ENCODE peak calls at places on chromosomes 4 and X, in ten cellular contexts. K, E, I, Y, Q, V, D, L, N and T are unnamed samples.

GRCh38 chr4:141429933-141430332 is 206.4 kb upstream of the IL15 start:
- DNase-seq in K (no peak), D (no peak), I (no peak), Y (no peak), L (no peak), N (no peak), Q (no peak), E (no peak), V (no peak), T (no peak)

GRCh38 chr4:138911903-138912713 is 103.5 kb upstream of the NOCT start:
- DNase-seq in L (no peak), D (no peak), N (peak), E (peak), V (no peak), Y (no peak), I (no peak), K (no peak), Q (no peak), T (peak)

GRCh38 chrX:25154168-25154567 is 138.4 kb upstream of the ARX start:
- DNase-seq in V (no peak), K (no peak), I (no peak), N (no peak), E (no peak), Q (no peak), L (no peak), Y (no peak), D (no peak), T (no peak)

GRCh38 chr4:60805500-60806313 is 394.4 kb upstream of the ADGRL3 start:
- DNase-seq in I (no peak), N (no peak), K (peak), E (peak), Y (peak), V (peak), L (no peak), Q (no peak), D (peak), T (peak)

GRCh38 chr4:188701952-188702351 is 562.7 kb downstream of the TRIML1 start:
- DNase-seq in D (no peak), Y (no peak), L (no peak), N (no peak), V (no peak), Q (no peak), K (no peak), E (no peak), I (no peak), T (no peak)

GRCh38 chr4:125750399-125750798 is 435.6 kb downstream of the FAT4 start:
- DNase-seq in E (no peak), L (no peak), Y (no peak), N (no peak), K (no peak), I (no peak), D (peak), Q (no peak), V (peak), T (no peak)

GRCh38 chr4:125401784-125402183 is 87.0 kb downstream of the FAT4 start:
- DNase-seq in Q (no peak), L (no peak), I (no peak), E (no peak), Y (no peak), N (no peak), D (no peak), V (no peak), K (no peak), T (no peak)

GRCh38 chrX:3738489-3738888 is 25.0 kb upstream of the PRKX start:
- DNase-seq in E (no peak), N (no peak), Q (no peak), I (no peak), L (no peak), Y (no peak), V (no peak), K (no peak), D (no peak), T (no peak)

GRCh38 chr4:108473163-108473720 is 147.1 kb upstream of the RPL34 start:
- DNase-seq in V (no peak), E (peak), L (no peak), D (peak), Y (no peak), K (no peak), Q (no peak), N (no peak), I (no peak), T (peak)

GRCh38 chr4:126757219-126757618 is 875.5 kb upstream of the INTU start:
- DNase-seq in K (peak), Q (no peak), N (no peak), D (peak), L (no peak), Y (peak), V (no peak), E (no peak), I (no peak), T (no peak)

GRCh38 chrX:140524556-140524955 is 19.7 kb upstream of the SOX3 start:
- DNase-seq in N (no peak), L (no peak), Y (peak), E (no peak), K (peak), V (peak), Q (no peak), I (no peak), D (peak), T (no peak)

GRCh38 chr4:56241500-56241899 is 145.8 kb downstream of the AASDH start:
- DNase-seq in N (peak), D (no peak), K (no peak), V (no peak), Q (no peak), E (no peak), I (no peak), Y (no peak), L (no peak), T (no peak)

GRCh38 chr4:139917896-139918295 is 236.1 kb downstream of the MAML3 start:
- DNase-seq in I (no peak), N (no peak), D (no peak), Y (no peak), L (no peak), V (no peak), Q (no peak), E (no peak), K (no peak), T (no peak)

GRCh38 chrX:119684916-119685224 is 8.1 kb downstream of the SEPTIN6 start:
- DNase-seq in V (no peak), L (no peak), K (no peak), I (no peak), Y (no peak), Q (no peak), D (no peak), E (no peak), N (no peak), T (no peak)

GRCh38 chr4:83010522-83011318 is at the start of gene LIN54:
- DNase-seq in L (no peak), I (peak), Q (peak), E (peak), D (peak), K (peak), V (peak), Y (peak), N (peak), T (no peak)

GRCh38 chrX:63657821-63658220 is 127.2 kb downstream of the ARHGEF9 start:
- DNase-seq in L (peak), Y (peak), D (peak), K (peak), V (peak), I (peak), N (peak), Q (peak), E (no peak), T (no peak)

GRCh38 chr4:112926826-112927225 is 122.6 kb upstream of the ANK2 start:
- DNase-seq in D (no peak), K (no peak), L (no peak), E (no peak), V (no peak), Q (no peak), Y (no peak), I (no peak), N (no peak), T (no peak)

GRCh38 chrX:153075366-153075765 is 3.1 kb downstream of the PNMA6A start:
- DNase-seq in N (no peak), D (no peak), K (no peak), E (no peak), V (no peak), L (no peak), Q (no peak), I (no peak), Y (no peak), T (no peak)

GRCh38 chr4:134546279-134546678 is 344.7 kb upstream of the PABPC4L start:
- DNase-seq in E (no peak), L (no peak), D (no peak), Q (no peak), V (no peak), K (no peak), Y (no peak), I (no peak), N (no peak), T (no peak)

GRCh38 chr4:138090145-138090917 is 151.8 kb downstream of the SLC7A11 start:
- DNase-seq in V (peak), E (peak), D (peak), I (peak), Y (peak), L (peak), Q (peak), K (peak), N (peak), T (peak)

GRCh38 chrX:10083809-10084208 is 73.0 kb upstream of the CLCN4 start:
- DNase-seq in Y (no peak), E (no peak), N (no peak), K (no peak), D (no peak), I (no peak), V (no peak), L (no peak), Q (no peak), T (no peak)

GRCh38 chr4:152038238-152038637 is 277.4 kb upstream of the GATB start:
- DNase-seq in D (peak), L (no peak), Q (no peak), I (no peak), N (no peak), K (peak), Y (no peak), V (peak), E (no peak), T (no peak)

GRCh38 chrX:153766098-153766817 is 2.2 kb downstream of the PLXNB3 start:
- DNase-seq in Q (peak), I (no peak), E (peak), N (no peak), D (peak), Y (peak), K (peak), V (peak), L (peak), T (no peak)

GRCh38 chr4:10160280-10160856 is 43.8 kb upstream of the WDR1 start:
- DNase-seq in D (peak), V (peak), N (no peak), Y (no peak), E (no peak), L (no peak), I (no peak), K (peak), Q (no peak), T (no peak)

GRCh38 chr4:25345880-25346279 is 31.2 kb upstream of the ANAPC4 start:
- DNase-seq in V (no peak), I (no peak), Y (peak), E (no peak), K (peak), Q (no peak), D (no peak), L (no peak), N (no peak), T (no peak)

GRCh38 chr4:81221303-81222081 is 6.5 kb upstream of the PRKG2 start:
- DNase-seq in Q (no peak), I (no peak), D (peak), L (no peak), Y (no peak), E (no peak), K (peak), V (no peak), N (no peak), T (no peak)

GRCh38 chr4:157221895-157222763 is 1.6 kb downstream of the GRIA2 start:
- DNase-seq in E (peak), K (no peak), I (no peak), Q (no peak), Y (peak), V (peak), L (no peak), N (peak), D (no peak), T (no peak)

GRCh38 chrX:140034916-140035315 is 69.6 kb upstream of the CXorf66 start:
- DNase-seq in Y (peak), V (peak), Q (no peak), D (no peak), I (no peak), E (peak), L (no peak), N (no peak), K (peak), T (no peak)

GRCh38 chr4:155207534-155208257 is 740 bp upstream of the NPY2R start:
- DNase-seq in V (peak), I (no peak), L (no peak), K (peak), E (peak), D (no peak), N (peak), Y (peak), Q (no peak), T (no peak)
- H3K4me3 ChIP-seq in V (no peak), I (no peak), L (no peak), K (peak), E (peak), D (no peak), N (peak), Y (peak), Q (no peak), T (no peak)

GRCh38 chr4:180058731-180059215 is 2184.4 kb upstream of the TENM3 start:
- DNase-seq in N (peak), K (peak), Q (no peak), L (no peak), D (peak), Y (peak), I (peak), V (peak), E (peak), T (no peak)

GRCh38 chr4:180059216-180059881 is 2183.9 kb upstream of the TENM3 start:
- DNase-seq in N (peak), V (no peak), K (peak), L (no peak), D (no peak), Y (peak), Q (no peak), E (peak), I (no peak), T (no peak)

GRCh38 chr4:180057891-180058643 is 2185.1 kb upstream of the TENM3 start:
- DNase-seq in L (no peak), D (no peak), N (peak), K (peak), I (no peak), V (no peak), Y (peak), Q (no peak), E (peak), T (no peak)

GRCh38 chr4:180057198-180057821 is 2185.9 kb upstream of the TENM3 start:
- DNase-seq in Y (peak), K (no peak), E (peak), N (no peak), D (no peak), Q (no peak), I (no peak), V (no peak), L (no peak), T (no peak)

GRCh38 chr4:180060159-180060889 is 2182.9 kb upstream of the TENM3 start:
- DNase-seq in Q (no peak), L (no peak), V (peak), I (no peak), D (peak), E (peak), N (no peak), Y (peak), K (peak), T (no peak)
- TF ChIP-seq CTCF in Q (no peak), L (no peak), V (peak), I (no peak), D (peak), E (no peak), N (no peak), Y (peak), K (no peak), T (peak)

GRCh38 chr4:42398448-42399355 is 1.4 kb downstream of the SHISA3 start:
- DNase-seq in I (no peak), D (no peak), L (no peak), N (no peak), Q (no peak), E (no peak), V (no peak), K (peak), Y (peak), T (no peak)
- H3K4me3 ChIP-seq in I (no peak), D (peak), L (no peak), N (peak), Q (no peak), E (peak), V (no peak), K (peak), Y (peak), T (peak)

DNA sequence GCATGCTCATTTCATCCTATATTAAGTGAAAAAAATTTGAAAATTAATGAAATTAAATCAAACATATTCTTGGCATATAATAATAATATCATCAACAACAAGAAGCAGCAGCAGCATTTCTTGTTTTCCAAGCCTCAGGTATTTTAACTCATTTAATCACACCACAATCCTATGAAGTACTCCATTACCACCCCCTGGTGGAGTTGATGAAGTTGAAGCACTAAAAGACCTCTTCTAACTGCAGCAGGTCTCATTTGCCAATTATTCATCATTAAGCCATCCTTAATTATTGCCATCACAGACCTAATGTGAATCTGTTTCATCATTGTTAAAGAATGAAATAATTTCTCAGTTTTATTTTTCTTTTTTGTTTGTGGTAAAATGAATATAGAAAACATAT is 801.4 kb upstream of the GRID2 start:
- DNase-seq in V (peak), N (no peak), Y (peak), I (no peak), D (no peak), L (no peak), K (peak), Q (no peak), E (no peak), T (peak)
- TF ChIP-seq CTCF in V (peak), N (no peak), Y (no peak), I (no peak), D (no peak), L (no peak), K (peak), Q (no peak), E (peak), T (peak)

DNA sequence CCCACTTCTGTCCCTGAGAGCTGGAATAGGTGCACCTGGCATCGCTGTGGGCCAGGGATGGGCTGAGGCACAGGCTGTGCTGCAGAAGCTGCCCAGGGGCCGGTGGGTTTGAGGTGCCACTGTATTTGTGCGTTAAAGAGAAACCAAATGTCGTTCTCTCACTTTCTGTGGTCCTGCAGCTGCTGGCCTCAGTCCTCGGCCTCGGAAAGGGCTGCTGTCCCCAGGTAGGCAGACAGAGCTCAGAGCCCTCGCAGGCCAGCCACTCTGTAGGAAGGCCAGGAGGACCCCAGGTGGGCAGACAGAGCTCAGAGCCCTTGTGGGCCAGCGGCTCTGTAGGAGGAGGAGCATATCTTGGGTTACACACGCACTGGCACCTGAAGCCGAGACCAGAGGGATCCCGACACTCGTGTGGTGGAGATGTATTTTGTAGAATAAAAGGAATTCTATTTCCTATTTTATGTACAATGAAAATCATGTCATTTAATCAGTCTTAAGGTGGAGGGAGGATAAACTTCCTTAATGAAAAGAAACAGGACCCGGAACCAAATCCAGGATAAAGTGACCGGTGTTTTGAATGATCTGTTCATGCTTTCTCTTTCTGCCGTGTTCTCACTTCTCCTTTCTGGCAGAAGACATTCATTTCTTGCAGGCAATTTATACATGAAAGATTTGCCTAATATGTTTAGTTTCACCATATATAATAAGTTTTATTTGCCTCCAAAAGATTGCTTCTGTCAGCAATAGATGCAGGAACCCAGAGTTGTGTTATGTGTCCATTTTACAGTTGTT is 54.4 kb upstream of the HGFAC start:
- DNase-seq in I (no peak), V (peak), E (no peak), Y (no peak), L (no peak), D (no peak), K (no peak), N (no peak), Q (peak), T (no peak)
- H3K4me3 ChIP-seq in I (no peak), V (peak), E (no peak), Y (no peak), L (no peak), D (peak), K (no peak), N (no peak), Q (no peak), T (peak)

GRCh38 chrX:40009462-40009851 is 88.3 kb downstream of the BCOR start:
- DNase-seq in V (no peak), Q (no peak), E (no peak), I (no peak), L (no peak), Y (no peak), K (no peak), D (no peak), N (no peak), T (no peak)
- TF ChIP-seq CTCF in V (no peak), Q (no peak), E (no peak), I (no peak), L (no peak), Y (no peak), K (no peak), D (no peak), N (no peak), T (no peak)

DNA sequence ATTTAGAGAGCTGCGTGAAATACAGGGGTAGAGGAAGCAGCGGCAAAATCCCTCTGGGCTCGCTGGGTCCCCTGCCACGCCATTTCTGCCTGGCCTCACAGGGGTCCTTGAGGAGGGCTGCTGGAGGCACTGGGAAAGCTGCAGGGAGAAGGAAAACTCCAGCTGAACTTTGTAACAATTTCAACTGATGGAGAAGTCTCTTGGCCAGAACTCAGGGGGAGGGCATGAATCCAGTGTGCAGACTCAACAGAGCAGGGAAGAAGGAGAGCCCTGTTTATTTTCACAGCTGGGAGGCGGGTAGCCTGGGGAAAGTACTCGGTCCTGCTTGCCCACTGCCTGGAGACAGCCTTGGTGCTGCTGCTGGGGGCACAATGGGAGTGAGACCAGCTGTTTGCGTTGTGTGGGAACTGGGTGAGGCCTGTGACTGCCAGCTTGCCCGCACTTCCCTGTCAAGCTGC is 93.2 kb upstream of the MAPK10 start:
- DNase-seq in N (peak), L (no peak), Q (peak), I (no peak), D (peak), Y (peak), K (peak), E (no peak), V (peak), T (no peak)
- H3K4me3 ChIP-seq in N (no peak), L (no peak), Q (peak), I (no peak), D (peak), Y (peak), K (no peak), E (no peak), V (no peak), T (no peak)

GRCh38 chr4:117085185-117085701 is at the start of gene TRAM1L1:
- DNase-seq in L (peak), Q (peak), V (peak), I (peak), Y (peak), K (peak), D (peak), N (peak), E (peak), T (no peak)
- TF ChIP-seq CTCF in L (peak), Q (no peak), V (peak), I (no peak), Y (peak), K (peak), D (no peak), N (no peak), E (peak), T (peak)

DNA sequence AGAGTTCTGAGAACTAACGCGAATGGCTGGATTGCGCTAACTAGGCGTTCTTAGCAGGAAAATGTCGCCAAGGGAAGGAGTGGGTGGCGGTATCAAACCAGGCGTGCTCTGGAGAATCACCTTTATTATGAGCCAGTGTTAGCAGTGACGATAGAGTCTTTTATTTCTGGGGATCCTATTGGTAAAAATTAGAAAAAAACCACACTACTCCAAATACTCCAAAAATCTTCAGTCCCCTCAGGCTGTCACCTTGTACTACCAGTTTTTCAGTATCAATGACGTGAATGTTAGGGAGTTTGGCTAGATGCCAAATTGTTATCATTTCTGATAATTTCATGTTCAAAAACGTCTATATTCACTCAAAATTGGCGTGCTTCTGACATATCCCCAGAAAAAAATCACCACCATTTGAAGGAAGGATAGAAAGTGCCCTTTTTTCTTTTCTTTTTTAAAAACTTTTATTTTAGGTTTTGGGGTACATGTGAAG is 1.5 kb downstream of the UGT8 start:
- DNase-seq in N (no peak), D (no peak), I (no peak), K (no peak), V (no peak), L (no peak), Q (no peak), Y (no peak), E (no peak), T (no peak)
- H3K4me3 ChIP-seq in N (peak), D (no peak), I (no peak), K (peak), V (peak), L (no peak), Q (no peak), Y (no peak), E (no peak), T (no peak)